ENCODE peak calls at places on chromosomes 16 and 17, in five cellular contexts. One of them, this sample, is unnamed.

GRCh38 chr17:5282639-5283217 is 644 bp downstream of the RABEP1 start:
- DNase-seq in stimulated activated naive B cell treated with anti-CD40 and anti-IgM and Interleukin-4, amounts not matched to agents 10 μg/mL and 1 μg/mL and 100 μg/mL, for 72 hours: peak
- DNase-seq in iris pigment epithelial cell: peak
- DNase-seq in endothelial cell: no peak
- DNase-seq in AML-193: no peak
- DNase-seq in this sample: no peak

GRCh38 chr17:15436399-15437369 is 30.7 kb downstream of the CDRT4 start:
- DNase-seq in stimulated activated naive B cell treated with anti-CD40 and anti-IgM and Interleukin-4, amounts not matched to agents 10 μg/mL and 1 μg/mL and 100 μg/mL, for 72 hours: peak
- DNase-seq in iris pigment epithelial cell: peak
- DNase-seq in endothelial cell: peak
- DNase-seq in AML-193: no peak
- DNase-seq in this sample: no peak

GRCh38 chr17:83146347-83146746 is 66.9 kb downstream of the METRNL start:
- DNase-seq in stimulated activated naive B cell treated with anti-CD40 and anti-IgM and Interleukin-4, amounts not matched to agents 10 μg/mL and 1 μg/mL and 100 μg/mL, for 72 hours: no peak
- DNase-seq in iris pigment epithelial cell: no peak
- DNase-seq in endothelial cell: no peak
- DNase-seq in AML-193: no peak
- DNase-seq in this sample: no peak

GRCh38 chr16:57268804-57269800 is 15.4 kb downstream of the PLLP start:
- DNase-seq in stimulated activated naive B cell treated with anti-CD40 and anti-IgM and Interleukin-4, amounts not matched to agents 10 μg/mL and 1 μg/mL and 100 μg/mL, for 72 hours: no peak
- DNase-seq in iris pigment epithelial cell: peak
- DNase-seq in endothelial cell: no peak
- DNase-seq in AML-193: no peak
- DNase-seq in this sample: no peak

GRCh38 chr17:18261146-18261515 is 669 bp downstream of the MIEF2 start:
- DNase-seq in stimulated activated naive B cell treated with anti-CD40 and anti-IgM and Interleukin-4, amounts not matched to agents 10 μg/mL and 1 μg/mL and 100 μg/mL, for 72 hours: peak
- DNase-seq in iris pigment epithelial cell: peak
- DNase-seq in endothelial cell: no peak
- DNase-seq in AML-193: no peak
- DNase-seq in this sample: peak

GRCh38 chr17:27762527-27763305 is 37.6 kb downstream of the NOS2 start:
- DNase-seq in stimulated activated naive B cell treated with anti-CD40 and anti-IgM and Interleukin-4, amounts not matched to agents 10 μg/mL and 1 μg/mL and 100 μg/mL, for 72 hours: no peak
- DNase-seq in iris pigment epithelial cell: peak
- DNase-seq in endothelial cell: peak
- DNase-seq in AML-193: peak
- DNase-seq in this sample: no peak

GRCh38 chr16:23403547-23403946 is 49.4 kb downstream of the COG7 start:
- DNase-seq in stimulated activated naive B cell treated with anti-CD40 and anti-IgM and Interleukin-4, amounts not matched to agents 10 μg/mL and 1 μg/mL and 100 μg/mL, for 72 hours: no peak
- DNase-seq in iris pigment epithelial cell: no peak
- DNase-seq in endothelial cell: no peak
- DNase-seq in AML-193: no peak
- DNase-seq in this sample: no peak

GRCh38 chr16:69233124-69233523 is 46.2 kb downstream of the SNTB2 start:
- DNase-seq in stimulated activated naive B cell treated with anti-CD40 and anti-IgM and Interleukin-4, amounts not matched to agents 10 μg/mL and 1 μg/mL and 100 μg/mL, for 72 hours: no peak
- DNase-seq in iris pigment epithelial cell: no peak
- DNase-seq in endothelial cell: no peak
- DNase-seq in AML-193: no peak
- DNase-seq in this sample: no peak

GRCh38 chr17:64160378-64160777 is 30.4 kb upstream of the ERN1 start:
- DNase-seq in stimulated activated naive B cell treated with anti-CD40 and anti-IgM and Interleukin-4, amounts not matched to agents 10 μg/mL and 1 μg/mL and 100 μg/mL, for 72 hours: no peak
- DNase-seq in iris pigment epithelial cell: no peak
- DNase-seq in endothelial cell: no peak
- DNase-seq in AML-193: no peak
- DNase-seq in this sample: no peak

GRCh38 chr17:61461967-61462733 is 9.9 kb downstream of the TBX4 start:
- DNase-seq in stimulated activated naive B cell treated with anti-CD40 and anti-IgM and Interleukin-4, amounts not matched to agents 10 μg/mL and 1 μg/mL and 100 μg/mL, for 72 hours: no peak
- DNase-seq in iris pigment epithelial cell: no peak
- DNase-seq in endothelial cell: no peak
- DNase-seq in AML-193: no peak
- DNase-seq in this sample: no peak

GRCh38 chr17:83012873-83013778 is 66.3 kb upstream of the METRNL start:
- DNase-seq in stimulated activated naive B cell treated with anti-CD40 and anti-IgM and Interleukin-4, amounts not matched to agents 10 μg/mL and 1 μg/mL and 100 μg/mL, for 72 hours: no peak
- DNase-seq in iris pigment epithelial cell: peak
- DNase-seq in endothelial cell: no peak
- DNase-seq in AML-193: no peak
- DNase-seq in this sample: no peak

GRCh38 chr16:80656731-80657150 is 115.9 kb downstream of the DYNLRB2 start:
- DNase-seq in stimulated activated naive B cell treated with anti-CD40 and anti-IgM and Interleukin-4, amounts not matched to agents 10 μg/mL and 1 μg/mL and 100 μg/mL, for 72 hours: no peak
- DNase-seq in iris pigment epithelial cell: no peak
- DNase-seq in endothelial cell: no peak
- DNase-seq in AML-193: no peak
- DNase-seq in this sample: no peak

GRCh38 chr17:81002409-81003361 is 11.0 kb downstream of the CHMP6 start:
- DNase-seq in stimulated activated naive B cell treated with anti-CD40 and anti-IgM and Interleukin-4, amounts not matched to agents 10 μg/mL and 1 μg/mL and 100 μg/mL, for 72 hours: no peak
- DNase-seq in iris pigment epithelial cell: peak
- DNase-seq in endothelial cell: no peak
- DNase-seq in AML-193: no peak
- DNase-seq in this sample: peak

GRCh38 chr16:11405331-11406176 is 60.3 kb downstream of the RMI2 start:
- DNase-seq in stimulated activated naive B cell treated with anti-CD40 and anti-IgM and Interleukin-4, amounts not matched to agents 10 μg/mL and 1 μg/mL and 100 μg/mL, for 72 hours: peak
- DNase-seq in iris pigment epithelial cell: peak
- DNase-seq in endothelial cell: peak
- DNase-seq in AML-193: peak
- DNase-seq in this sample: no peak

GRCh38 chr17:45345554-45346254 is 28.9 kb upstream of the MAP3K14 start:
- DNase-seq in stimulated activated naive B cell treated with anti-CD40 and anti-IgM and Interleukin-4, amounts not matched to agents 10 μg/mL and 1 μg/mL and 100 μg/mL, for 72 hours: no peak
- DNase-seq in iris pigment epithelial cell: peak
- DNase-seq in endothelial cell: no peak
- DNase-seq in AML-193: no peak
- DNase-seq in this sample: no peak

GRCh38 chr17:55668581-55668980 is 54.1 kb downstream of the TMEM100 start:
- DNase-seq in stimulated activated naive B cell treated with anti-CD40 and anti-IgM and Interleukin-4, amounts not matched to agents 10 μg/mL and 1 μg/mL and 100 μg/mL, for 72 hours: no peak
- DNase-seq in iris pigment epithelial cell: no peak
- DNase-seq in endothelial cell: no peak
- DNase-seq in AML-193: no peak
- DNase-seq in this sample: no peak

GRCh38 chr16:56181401-56181800 is 9.9 kb upstream of the GNAO1 start:
- DNase-seq in stimulated activated naive B cell treated with anti-CD40 and anti-IgM and Interleukin-4, amounts not matched to agents 10 μg/mL and 1 μg/mL and 100 μg/mL, for 72 hours: no peak
- DNase-seq in iris pigment epithelial cell: no peak
- DNase-seq in endothelial cell: no peak
- DNase-seq in AML-193: no peak
- DNase-seq in this sample: no peak

GRCh38 chr17:74697477-74697876 is 15.2 kb downstream of the CD300LF start:
- DNase-seq in stimulated activated naive B cell treated with anti-CD40 and anti-IgM and Interleukin-4, amounts not matched to agents 10 μg/mL and 1 μg/mL and 100 μg/mL, for 72 hours: no peak
- DNase-seq in iris pigment epithelial cell: no peak
- DNase-seq in endothelial cell: no peak
- DNase-seq in AML-193: no peak
- DNase-seq in this sample: no peak

GRCh38 chr17:6204203-6204722 is 134.1 kb downstream of the WSCD1 start:
- DNase-seq in stimulated activated naive B cell treated with anti-CD40 and anti-IgM and Interleukin-4, amounts not matched to agents 10 μg/mL and 1 μg/mL and 100 μg/mL, for 72 hours: no peak
- DNase-seq in iris pigment epithelial cell: no peak
- DNase-seq in endothelial cell: no peak
- DNase-seq in AML-193: no peak
- DNase-seq in this sample: no peak